ENCODE peak calls at places on chromosomes 11 and 22, in five cellular contexts. J is neural progenitor cell, R is mammary epithelial cell, Q is fibroblast of lung, Y is GM23338. U is an unnamed sample.
A peak's percentile ranks its signal among the peaks of the same experiment; 100 is the strongest.

GRCh38 chr11:114819028-114819427 is 140.7 kb downstream of the NXPE2 start:
- DNase-seq in R (peak; percentile 3), Y (no peak), Q (no peak), J (no peak), U (peak; percentile 38)

GRCh38 chr11:116697639-116698038 is 75.1 kb downstream of the BUD13 start:
- DNase-seq in R (no peak), Q (no peak), J (no peak), Y (no peak), U (no peak)

GRCh38 chr11:116230453-116230852 is 542.3 kb downstream of the BUD13 start:
- DNase-seq in Q (no peak), Y (no peak), R (no peak), J (no peak), U (no peak)

GRCh38 chr11:110000045-110000502 is 93.1 kb upstream of the ZC3H12C start:
- DNase-seq in Q (peak; percentile 98), Y (no peak), R (peak; percentile 73), J (no peak), U (no peak)

GRCh38 chr11:73225001-73225686 is 7.1 kb downstream of the P2RY2 start:
- DNase-seq in Q (no peak), R (no peak), Y (peak; percentile 51), J (peak; percentile 4), U (no peak)

GRCh38 chr11:75337195-75337654 is 14.2 kb downstream of the ARRB1 start:
- DNase-seq in J (no peak), Y (no peak), R (peak; percentile 48), Q (no peak), U (no peak)

GRCh38 chr11:62560566-62561103 is 13.1 kb downstream of the EEF1G start:
- DNase-seq in R (peak; percentile 97), Y (peak; percentile 98), J (peak; percentile 91), Q (peak; percentile 98), U (peak; percentile 63)

GRCh38 chr11:2777871-2778629 is 78.3 kb upstream of the KCNQ1OT1 start:
- DNase-seq in J (no peak), R (no peak), Y (no peak), Q (no peak), U (peak; percentile 64)

GRCh38 chr11:47062736-47063135 is 113.9 kb downstream of the ARFGAP2 start:
- DNase-seq in J (no peak), Y (no peak), R (no peak), Q (no peak), U (no peak)

GRCh38 chr11:21429401-21429800 is 760.0 kb downstream of the NELL1 start:
- DNase-seq in J (no peak), Y (no peak), R (no peak), Q (no peak), U (peak; percentile 38)

GRCh38 chr11:129720994-129721393 is 94.7 kb upstream of the TMEM45B start:
- DNase-seq in Y (no peak), Q (no peak), J (no peak), R (no peak), U (no peak)

GRCh38 chr11:75602916-75603315 is 40.9 kb downstream of the SERPINH1 start:
- DNase-seq in Q (no peak), Y (no peak), R (no peak), J (no peak), U (no peak)

GRCh38 chr11:2144549-2145220 is 5.5 kb upstream of the IGF2 start:
- DNase-seq in Q (no peak), J (no peak), Y (no peak), R (no peak), U (no peak)

GRCh38 chr11:85732968-85733367 is 47.0 kb upstream of the CCDC89 start:
- DNase-seq in R (no peak), Q (no peak), J (no peak), Y (no peak), U (no peak)

GRCh38 chr22:33819743-33820142 is 100.5 kb downstream of the LARGE1 start:
- DNase-seq in Y (no peak), Q (no peak), J (no peak), R (no peak), U (no peak)

GRCh38 chr22:25477358-25477757 is 87.1 kb upstream of the GRK3 start:
- DNase-seq in Y (no peak), Q (no peak), R (no peak), J (no peak), U (no peak)

GRCh38 chr11:121892131-121892681 is 223.8 kb downstream of the BLID start:
- DNase-seq in Q (peak; percentile 28), Y (peak; percentile 61), R (peak; percentile 51), J (peak; percentile 3), U (no peak)

GRCh38 chr11:123330071-123330470 is 100.0 kb upstream of the GRAMD1B start:
- DNase-seq in Y (no peak), J (no peak), Q (no peak), R (no peak), U (no peak)

GRCh38 chr22:23065069-23065451 is 5.3 kb upstream of the GNAZ start:
- DNase-seq in J (no peak), R (no peak), Y (no peak), Q (no peak), U (no peak)

GRCh38 chr11:66056541-66056940 is 4.4 kb downstream of the SF3B2 start:
- DNase-seq in R (no peak), Q (no peak), J (no peak), Y (no peak), U (no peak)

GRCh38 chr22:37515902-37516301 is 3.3 kb downstream of the CARD10 start:
- DNase-seq in R (no peak), Q (no peak), J (no peak), Y (no peak), U (no peak)

GRCh38 chr11:92443109-92443508 is 218.5 kb downstream of the FAT3 start:
- DNase-seq in Y (no peak), J (no peak), R (no peak), Q (peak; percentile 9), U (no peak)

GRCh38 chr11:131486937-131487336 is 116.5 kb downstream of the NTM start:
- DNase-seq in R (no peak), Y (no peak), Q (no peak), J (no peak), U (no peak)

GRCh38 chr11:73585834-73586575 is 11.9 kb downstream of the FAM168A start:
- DNase-seq in J (no peak), Q (peak; percentile 22), Y (no peak), R (peak; percentile 70), U (no peak)

GRCh38 chr11:3849297-3849874 is 6.1 kb upstream of the STIM1 start:
- DNase-seq in Q (peak; percentile 58), Y (peak; percentile 66), J (peak; percentile 55), R (peak; percentile 32), U (peak; percentile 59)

GRCh38 chr11:66035653-66036333 is 9.5 kb upstream of the CATSPER1 start:
- DNase-seq in Q (no peak), R (no peak), J (no peak), Y (no peak), U (no peak)

GRCh38 chr11:66986178-66986545 is 11.1 kb downstream of the C11orf86 start:
- DNase-seq in Y (no peak), Q (no peak), J (no peak), R (peak; percentile 25), U (no peak)

GRCh38 chr11:36594316-36594989 is at the start of gene IFTAP:
- DNase-seq in J (peak; percentile 92), R (peak; percentile 90), Q (peak; percentile 94), Y (peak; percentile 98), U (peak; percentile 21)

GRCh38 chr22:42868751-42869251 is 11.7 kb upstream of the ARFGAP3 start:
- DNase-seq in R (no peak), J (no peak), Q (no peak), Y (no peak), U (no peak)

GRCh38 chr22:39457047-39457545 is 284 bp downstream of the MGAT3 start:
- DNase-seq in Q (no peak), Y (no peak), R (no peak), J (peak; percentile 66), U (no peak)
- TF ChIP-seq EZH2 in Q (no peak), Y (no peak), R (no peak), J (no peak), U (no peak)

GRCh38 chr22:20229916-20230775 is 38.0 kb downstream of the RTN4R start:
- DNase-seq in Y (no peak), J (no peak), Q (no peak), R (no peak), U (no peak)
- TF ChIP-seq EZH2 in Y (no peak), J (no peak), Q (no peak), R (no peak), U (no peak)

GRCh38 chr11:16783321-16783801 is 44.9 kb downstream of the C11orf58 start:
- DNase-seq in J (no peak), Q (no peak), R (no peak), Y (no peak), U (no peak)

GRCh38 chr11:16785520-16786128 is 47.2 kb downstream of the C11orf58 start:
- DNase-seq in R (peak; percentile 61), Q (peak; percentile 80), J (peak; percentile 76), Y (peak; percentile 87), U (peak; percentile 47)

GRCh38 chr11:16786131-16786530 is 47.7 kb downstream of the C11orf58 start:
- DNase-seq in J (no peak), R (no peak), Y (no peak), Q (no peak), U (no peak)

GRCh38 chr11:16784097-16784496 is 45.6 kb downstream of the C11orf58 start:
- DNase-seq in Q (no peak), R (no peak), Y (no peak), J (peak; percentile 86), U (no peak)

GRCh38 chr11:16784671-16785070 is 46.2 kb downstream of the C11orf58 start:
- DNase-seq in J (no peak), Y (no peak), R (no peak), Q (no peak), U (no peak)
- TF ChIP-seq EZH2 in J (no peak), Y (no peak), R (no peak), Q (no peak), U (no peak)

GRCh38 chr11:19194620-19195308 is 7.0 kb downstream of the CSRP3 start:
- DNase-seq in Y (no peak), J (no peak), Q (no peak), R (no peak), U (no peak)
- TF ChIP-seq EZH2 in Y (no peak), J (no peak), Q (no peak), R (no peak), U (no peak)

DNA sequence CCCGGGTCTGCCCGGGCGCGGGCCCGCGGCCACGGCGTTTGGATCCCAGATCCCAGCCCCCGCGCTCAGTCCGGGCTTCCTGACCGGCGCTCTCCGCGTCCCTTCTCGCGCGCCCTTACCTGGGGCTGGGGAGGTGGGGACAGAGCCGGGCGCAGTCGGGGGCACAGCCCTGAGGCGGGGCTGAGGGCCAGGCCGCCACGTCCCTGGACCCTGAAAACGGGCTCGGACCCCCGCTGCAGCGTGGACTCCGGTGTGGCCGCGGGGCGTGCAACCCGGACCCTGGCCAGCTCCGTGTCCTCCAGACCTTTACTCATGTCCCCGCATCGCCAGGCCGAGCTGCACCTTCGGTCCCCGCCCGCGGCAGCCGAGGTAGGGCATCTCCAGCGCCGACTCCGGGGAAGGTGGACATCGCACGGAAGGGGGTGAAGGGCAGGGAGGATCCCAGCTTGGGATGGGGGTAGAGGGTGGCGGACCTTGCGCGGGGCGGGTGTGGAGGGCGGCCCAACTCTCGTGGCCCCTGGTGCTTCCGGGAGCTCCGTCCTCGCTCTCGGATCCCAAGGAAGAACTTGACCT is 9.9 kb upstream of the AIFM3 start:
- DNase-seq in Q (no peak), R (no peak), J (peak; percentile 42), Y (peak; percentile 71), U (no peak)
- TF ChIP-seq EZH2 in Q (no peak), R (no peak), J (no peak), Y (no peak), U (no peak)

U was measured in MM.1S.